ENCODE peak calls at places on chromosomes 11 and 22, in nine cellular contexts. N, W, M, Z, I, X, K, J and G are unnamed samples.

GRCh38 chr22:19823191-19823590 is 31.5 kb downstream of the GNB1L start:
- DNase-seq in N (peak; percentile 45), W (no peak), M (no peak), Z (no peak), I (no peak), X (no peak), K (no peak), J (no peak), G (no peak)

GRCh38 chr11:128904872-128905344 is 13.8 kb downstream of the KCNJ5 start:
- DNase-seq in N (peak; percentile 56), W (no peak), M (no peak), Z (peak; percentile 65), I (peak; percentile 29), X (peak; percentile 63), K (peak; percentile 68), J (peak; percentile 35), G (peak; percentile 71)

GRCh38 chr22:48644108-48644507 is 1183.6 kb downstream of the BRD1 start:
- DNase-seq in N (no peak), W (no peak), M (no peak), Z (no peak), I (peak; percentile 47), X (no peak), K (peak; percentile 11), J (no peak), G (no peak)

GRCh38 chr11:121237686-121238658 is 54.6 kb upstream of the SC5D start:
- DNase-seq in N (no peak), W (peak; percentile 69), M (peak; percentile 62), Z (peak; percentile 96), I (peak; percentile 80), X (no peak), K (peak; percentile 97), J (no peak), G (no peak)

GRCh38 chr11:72010529-72011233 is 12.0 kb downstream of the IL18BP start:
- DNase-seq in N (no peak), W (no peak), M (no peak), Z (no peak), I (no peak), X (no peak), K (no peak), J (no peak), G (no peak)

GRCh38 chr11:46896719-46897406 is 21.5 kb downstream of the LRP4 start:
- DNase-seq in N (no peak), W (no peak), M (peak; percentile 37), Z (no peak), I (peak; percentile 39), X (no peak), K (peak; percentile 41), J (peak; percentile 22), G (peak; percentile 73)

GRCh38 chr11:1705121-1706052 is 8.4 kb downstream of the KRTAP5-6 start:
- DNase-seq in N (peak; percentile 43), W (no peak), M (no peak), Z (peak; percentile 31), I (no peak), X (no peak), K (peak; percentile 41), J (peak; percentile 35), G (no peak)

GRCh38 chr11:65644837-65645236 is 6.9 kb downstream of the SIPA1 start:
- DNase-seq in N (no peak), W (no peak), M (no peak), Z (no peak), I (no peak), X (no peak), K (no peak), J (no peak), G (no peak)

GRCh38 chr22:39214006-39214382 is 30.8 kb downstream of the PDGFB start:
- DNase-seq in N (peak; percentile 14), W (no peak), M (no peak), Z (no peak), I (no peak), X (no peak), K (no peak), J (no peak), G (no peak)

GRCh38 chr11:65743928-65744698 is 23.5 kb upstream of the RNASEH2C start:
- DNase-seq in N (peak; percentile 56), W (no peak), M (no peak), Z (no peak), I (peak; percentile 44), X (peak; percentile 26), K (no peak), J (peak; percentile 60), G (peak; percentile 73)

GRCh38 chr11:73308963-73309960 is 1.2 kb downstream of the ARHGEF17 start:
- DNase-seq in N (peak; percentile 83), W (peak; percentile 89), M (peak; percentile 96), Z (peak; percentile 95), I (peak; percentile 98), X (peak; percentile 86), K (peak; percentile 98), J (peak; percentile 93), G (peak; percentile 93)

GRCh38 chr11:134958336-134958640 is 546.2 kb upstream of the B3GAT1 start:
- DNase-seq in N (no peak), W (no peak), M (no peak), Z (no peak), I (no peak), X (no peak), K (no peak), J (no peak), G (no peak)

GRCh38 chr11:12117200-12117995 is 7.0 kb downstream of the MICAL2 start:
- DNase-seq in N (no peak), W (no peak), M (peak; percentile 76), Z (no peak), I (no peak), X (no peak), K (no peak), J (no peak), G (no peak)

GRCh38 chr11:116172156-116172555 is 600.6 kb downstream of the BUD13 start:
- DNase-seq in N (no peak), W (no peak), M (no peak), Z (no peak), I (no peak), X (no peak), K (no peak), J (no peak), G (no peak)

GRCh38 chr11:14179126-14179820 is 179.7 kb downstream of the RRAS2 start:
- DNase-seq in N (no peak), W (peak; percentile 1), M (peak; percentile 22), Z (no peak), I (peak; percentile 89), X (no peak), K (peak; percentile 8), J (no peak), G (peak; percentile 81)

GRCh38 chr22:43448048-43448447 is 36.2 kb downstream of the MPPED1 start:
- DNase-seq in N (no peak), W (no peak), M (no peak), Z (no peak), I (no peak), X (no peak), K (no peak), J (no peak), G (no peak)

GRCh38 chr11:3095712-3096361 is 38.6 kb upstream of the CARS1 start:
- DNase-seq in N (peak; percentile 49), W (peak; percentile 25), M (peak; percentile 91), Z (peak; percentile 77), I (peak; percentile 68), X (no peak), K (peak; percentile 81), J (no peak), G (peak; percentile 73)

GRCh38 chr11:132490976-132491375 is 1041.3 kb downstream of the OPCML start:
- DNase-seq in N (no peak), W (no peak), M (no peak), Z (peak; percentile 35), I (peak; percentile 71), X (no peak), K (peak; percentile 48), J (no peak), G (no peak)

GRCh38 chr11:119692547-119692834 is 36.5 kb downstream of the NECTIN1 start:
- DNase-seq in N (no peak), W (no peak), M (no peak), Z (no peak), I (no peak), X (no peak), K (no peak), J (no peak), G (peak; percentile 58)

GRCh38 chr11:119693253-119693815 is 35.7 kb downstream of the NECTIN1 start:
- DNase-seq in N (no peak), W (no peak), M (no peak), Z (no peak), I (no peak), X (no peak), K (no peak), J (no peak), G (no peak)

GRCh38 chr11:119691701-119692546 is 37.1 kb downstream of the NECTIN1 start:
- DNase-seq in N (no peak), W (no peak), M (no peak), Z (no peak), I (no peak), X (no peak), K (no peak), J (no peak), G (peak; percentile 92)

GRCh38 chr11:119696378-119697157 is 32.4 kb downstream of the NECTIN1 start:
- DNase-seq in N (peak; percentile 56), W (no peak), M (no peak), Z (no peak), I (no peak), X (no peak), K (no peak), J (no peak), G (peak; percentile 97)

DNA sequence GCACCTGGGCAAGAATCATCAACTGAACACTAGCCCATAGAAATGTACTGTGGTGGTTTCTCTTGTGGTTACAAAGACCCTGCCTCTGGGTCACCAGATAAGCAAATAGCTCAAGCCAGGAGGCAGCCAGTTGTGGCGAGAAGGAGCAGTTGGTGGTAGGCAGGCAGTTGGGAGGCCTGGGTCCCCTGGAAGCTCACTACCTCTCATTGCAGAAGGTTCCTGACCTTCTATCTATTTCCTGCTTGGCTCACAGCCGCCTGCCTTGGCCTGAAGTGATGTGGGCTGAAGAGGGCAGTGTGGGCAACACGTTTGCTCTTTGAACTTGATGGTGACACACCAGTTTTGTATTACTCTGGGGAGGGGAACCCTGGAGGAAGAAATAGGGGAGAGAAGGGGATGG is 34.7 kb downstream of the NECTIN1 start:
- DNase-seq in N (peak; percentile 85), W (no peak), M (no peak), Z (peak; percentile 36), I (no peak), X (no peak), K (peak; percentile 43), J (no peak), G (peak; percentile 61)
- TF ChIP-seq CTCF in N (peak; percentile 39), W (no peak), M (no peak), Z (no peak), I (no peak), X (no peak), K (no peak), J (no peak), G (peak; percentile 10)

GRCh38 chr11:114738954-114739353 is 60.6 kb downstream of the NXPE2 start:
- DNase-seq in N (peak; percentile 82), W (no peak), M (peak; percentile 49), Z (peak; percentile 27), I (peak; percentile 56), X (peak; percentile 49), K (peak; percentile 39), J (peak; percentile 43), G (peak; percentile 63)
- TF ChIP-seq CTCF in N (peak; percentile 73), W (peak; percentile 74), M (peak; percentile 70), Z (peak; percentile 83), I (peak; percentile 91), X (peak; percentile 71), K (peak; percentile 69), J (no peak), G (peak; percentile 76)

GRCh38 chr11:63427971-63428508 is 58.5 kb downstream of the SLC22A9 start:
- DNase-seq in N (no peak), W (no peak), M (no peak), Z (no peak), I (no peak), X (no peak), K (no peak), J (no peak), G (no peak)
- TF ChIP-seq CTCF in N (no peak), W (no peak), M (no peak), Z (no peak), I (no peak), X (no peak), K (no peak), J (no peak), G (no peak)

GRCh38 chr11:67731583-67731982 is 57.2 kb upstream of the ALDH3B2 start:
- DNase-seq in N (no peak), W (no peak), M (no peak), Z (no peak), I (no peak), X (no peak), K (no peak), J (no peak), G (no peak)
- TF ChIP-seq CTCF in N (no peak), W (no peak), M (no peak), Z (no peak), I (no peak), X (no peak), K (no peak), J (no peak), G (no peak)